ENCODE peak calls at places on chromosome 4, in five cellular contexts. A is fibroblast of lung, B is thoracic aorta, T is tibial artery, L is fibroblast of pulmonary artery. Y is an unnamed sample.
A peak's percentile ranks its signal among the peaks of the same experiment; 100 is the strongest.

GRCh38 chr4:178881937-178882336 is 1439.7 kb upstream of the AGA start:
- DNase-seq in T (no peak), B (no peak), L (no peak), A (no peak), Y (no peak)

GRCh38 chr4:60683953-60684352 is 516.2 kb upstream of the ADGRL3 start:
- DNase-seq in B (peak; percentile 6), T (no peak), L (peak; percentile 68), A (peak; percentile 87), Y (no peak)

GRCh38 chr4:128310266-128310697 is 22.7 kb upstream of the PGRMC2 start:
- DNase-seq in A (peak; percentile 63), T (no peak), L (peak; percentile 6), B (no peak), Y (peak; percentile 35)

GRCh38 chr4:187711586-187711985 is 284.0 kb upstream of the ZFP42 start:
- DNase-seq in L (no peak), A (no peak), T (no peak), B (no peak), Y (no peak)

GRCh38 chr4:15963568-15963967 is 593 bp upstream of the FGFBP2 start:
- DNase-seq in T (no peak), A (no peak), L (no peak), B (no peak), Y (no peak)

GRCh38 chr4:89598602-89599001 is 238.4 kb downstream of the SNCA start:
- DNase-seq in A (peak; percentile 48), B (no peak), L (peak; percentile 29), T (no peak), Y (no peak)

GRCh38 chr4:110268352-110268751 is 69.9 kb upstream of the ELOVL6 start:
- DNase-seq in B (no peak), A (no peak), T (no peak), L (no peak), Y (no peak)

GRCh38 chr4:150164956-150165355 is 86.7 kb downstream of the DCLK2 start:
- DNase-seq in T (no peak), B (no peak), A (no peak), L (no peak), Y (no peak)

GRCh38 chr4:82560853-82561744 is 689 bp downstream of the TMEM150C start:
- DNase-seq in A (no peak), L (no peak), B (no peak), T (no peak), Y (no peak)

GRCh38 chr4:153154010-153154975 is 50.0 kb upstream of the TRIM2 start:
- DNase-seq in B (no peak), A (peak; percentile 63), L (peak; percentile 59), T (no peak), Y (no peak)

GRCh38 chr4:88630756-88631155 is 38.5 kb downstream of the HERC3 start:
- DNase-seq in L (peak; percentile 72), T (no peak), A (peak; percentile 78), B (no peak), Y (no peak)

GRCh38 chr4:36471903-36472302 is 190.5 kb downstream of the DTHD1 start:
- DNase-seq in B (no peak), L (no peak), T (no peak), A (no peak), Y (no peak)

GRCh38 chr4:125529071-125529470 is 214.3 kb downstream of the FAT4 start:
- DNase-seq in B (no peak), T (no peak), L (peak; percentile 4), A (peak; percentile 35), Y (no peak)

GRCh38 chr4:77538574-77539157 is 67.0 kb upstream of the CXCL13 start:
- DNase-seq in A (peak; percentile 80), T (no peak), B (no peak), L (peak; percentile 40), Y (no peak)

GRCh38 chr4:123832173-123833026 is 435.8 kb downstream of the SPRY1 start:
- DNase-seq in T (peak; percentile 68), A (peak; percentile 99), L (peak; percentile 100), B (peak; percentile 26), Y (no peak)

GRCh38 chr4:152100378-152101201 is 339.8 kb upstream of the GATB start:
- DNase-seq in T (no peak), B (no peak), L (no peak), A (no peak), Y (no peak)

GRCh38 chr4:145153181-145153903 is 27.0 kb downstream of the OTUD4 start:
- DNase-seq in B (no peak), A (no peak), L (peak; percentile 43), T (no peak), Y (no peak)

GRCh38 chr4:141905751-141906150 is 269.4 kb downstream of the IL15 start:
- DNase-seq in A (peak; percentile 48), L (peak; percentile 50), T (no peak), B (no peak), Y (no peak)

GRCh38 chr4:76758996-76759395 is 138.9 kb downstream of the SOWAHB start:
- DNase-seq in T (no peak), A (no peak), B (no peak), L (no peak), Y (no peak)

GRCh38 chr4:124610214-124610613 is 102.3 kb downstream of the ANKRD50 start:
- DNase-seq in L (no peak), A (no peak), T (no peak), B (no peak), Y (no peak)

GRCh38 chr4:111209706-111210105 is 586.8 kb upstream of the PITX2 start:
- DNase-seq in B (no peak), A (no peak), L (no peak), T (no peak), Y (no peak)

GRCh38 chr4:27318740-27319139 is 458.1 kb downstream of the STIM2 start:
- DNase-seq in A (peak; percentile 12), B (no peak), T (no peak), L (peak; percentile 35), Y (peak; percentile 6)

GRCh38 chr4:116361782-116362181 is 723.6 kb downstream of the TRAM1L1 start:
- DNase-seq in A (no peak), B (no peak), L (peak; percentile 1), T (no peak), Y (no peak)

GRCh38 chr4:6892190-6892908 is 17.3 kb upstream of the TBC1D14 start:
- DNase-seq in L (peak; percentile 56), A (peak; percentile 71), T (no peak), B (no peak), Y (no peak)

GRCh38 chr4:108168213-108168671 is 490 bp downstream of the LEF1 start:
- DNase-seq in L (peak; percentile 17), B (no peak), T (no peak), A (peak; percentile 49), Y (no peak)

GRCh38 chr4:146638801-146639351 is at the start of gene POU4F2:
- DNase-seq in L (peak; percentile 13), A (no peak), B (no peak), T (no peak), Y (no peak)

GRCh38 chr4:121375262-121375661 is 5.6 kb downstream of the QRFPR start:
- DNase-seq in T (no peak), B (no peak), A (peak; percentile 55), L (peak; percentile 76), Y (no peak)

GRCh38 chr4:7649741-7650531 is 215.2 kb upstream of the PSAPL1 start:
- DNase-seq in A (peak; percentile 67), T (no peak), B (no peak), L (peak; percentile 58), Y (no peak)

DNA sequence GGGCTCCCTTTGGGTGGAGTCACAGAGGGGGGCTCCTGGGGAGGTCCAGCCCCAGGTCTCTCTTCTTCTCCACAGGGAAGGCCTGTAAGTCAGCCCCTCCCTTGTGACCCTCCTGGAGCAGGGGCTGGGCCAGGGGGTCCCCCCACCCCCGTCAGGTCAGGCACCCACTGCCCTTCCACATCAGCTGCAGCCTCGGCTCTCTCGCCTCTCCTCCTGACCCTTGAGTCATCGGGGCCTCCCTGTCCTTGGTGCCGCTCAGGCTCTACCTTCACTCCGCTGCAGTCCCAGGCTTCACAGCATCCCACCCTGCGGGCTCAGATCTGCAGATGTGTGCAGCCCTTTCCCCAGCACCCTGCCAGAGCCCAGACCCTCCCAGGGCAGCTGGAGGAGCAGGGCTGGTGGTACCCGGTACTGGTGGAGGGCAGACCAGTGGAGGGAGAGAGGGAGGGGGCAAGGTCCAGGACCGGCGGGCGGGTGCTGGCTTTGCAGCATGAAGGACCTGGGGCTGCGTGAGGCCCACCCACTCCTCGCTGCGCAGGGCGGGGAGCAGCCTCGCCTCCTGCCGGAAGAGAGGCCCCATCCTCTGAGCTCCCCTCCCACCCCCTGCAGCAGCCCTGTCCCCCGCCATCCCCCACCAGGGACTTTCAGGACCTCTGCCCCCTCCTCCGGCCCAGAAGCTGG is 117.1 kb downstream of the FAM53A start:
- DNase-seq in A (no peak), L (no peak), T (peak; percentile 62), B (no peak), Y (peak; percentile 8)
- H3K4me3 ChIP-seq in A (no peak overlapping the region), L (no peak overlapping the region), T (no peak overlapping the region), B (no peak overlapping the region), Y (no peak overlapping the region)

GRCh38 chr4:102663073-102663472 is 97.7 kb downstream of the MANBA start:
- DNase-seq in A (peak; percentile 38), B (no peak), T (no peak), L (peak; percentile 67), Y (no peak)

DNA sequence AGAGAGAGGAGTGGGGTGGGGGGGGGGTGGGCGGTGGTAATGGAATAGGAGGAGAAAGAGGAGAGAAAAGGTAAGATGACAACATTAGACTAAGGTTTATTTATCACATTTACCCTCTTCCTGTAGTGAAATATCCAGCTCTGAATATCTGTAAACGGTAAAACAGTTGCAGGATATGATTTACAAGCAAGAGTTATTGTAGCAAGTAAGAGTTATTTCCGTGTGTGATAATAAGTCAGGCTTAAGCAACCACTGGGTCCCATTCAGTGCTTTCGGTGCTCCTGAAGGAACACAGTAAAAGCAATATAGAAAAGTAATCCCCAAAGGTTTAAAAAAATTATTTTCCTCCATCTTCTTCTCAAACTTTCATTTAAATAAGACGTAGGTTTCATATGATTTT is 103.6 kb downstream of the MANBA start:
- DNase-seq in L (no peak), A (no peak), B (no peak), T (no peak), Y (no peak)
- H3K4me3 ChIP-seq in L (no peak overlapping the region), A (no peak overlapping the region), B (no peak overlapping the region), T (no peak overlapping the region), Y (no peak overlapping the region)

GRCh38 chr4:143335979-143336827 is 473 bp upstream of the GAB1 start:
- DNase-seq in A (peak; percentile 94), T (peak; percentile 95), L (peak; percentile 93), B (peak; percentile 77), Y (peak; percentile 91)

GRCh38 chr4:143337600-143338287 is 1.1 kb downstream of the GAB1 start:
- DNase-seq in T (peak; percentile 83), A (peak; percentile 67), L (peak; percentile 50), B (no peak), Y (peak; percentile 59)

GRCh38 chr4:143336828-143337599 is at the start of gene GAB1:
- DNase-seq in T (peak; percentile 92), L (peak; percentile 82), B (peak; percentile 46), A (peak; percentile 85), Y (peak; percentile 80)

GRCh38 chr4:143339497-143339896 is 2.8 kb downstream of the GAB1 start:
- DNase-seq in L (no peak), T (no peak), B (no peak), A (no peak), Y (no peak)

DNA sequence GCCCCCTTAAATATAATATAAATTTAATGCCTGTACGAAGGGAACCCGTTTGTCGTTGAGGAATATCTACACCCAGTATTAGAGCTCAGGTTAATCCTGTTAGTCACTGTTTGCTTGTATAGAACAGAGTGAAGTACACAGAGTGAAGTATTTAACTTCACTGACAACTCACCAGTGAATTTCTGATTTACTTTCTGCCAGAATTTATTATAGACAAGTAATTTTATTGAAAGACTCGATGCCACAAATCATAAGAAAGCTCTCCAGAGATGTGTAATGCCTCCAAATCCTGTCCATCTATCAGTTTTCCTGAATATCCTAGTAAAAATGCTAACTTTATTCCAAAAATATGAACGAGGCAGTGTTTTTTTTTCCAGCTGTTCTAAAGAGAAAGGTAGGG is 1.6 kb downstream of the GAB1 start:
- DNase-seq in B (no peak), A (no peak), T (no peak), L (no peak), Y (no peak)
- H3K4me3 ChIP-seq in B (peak overlapping the region; percentile 89), A (peak overlapping the region; percentile 83), T (peak overlapping the region; percentile 62), L (peak overlapping the region; percentile 80), Y (peak overlapping the region; percentile 82)

GRCh38 chr4:12852338-12853307 is 631.5 kb downstream of the RAB28 start:
- DNase-seq in B (no peak), L (peak; percentile 81), A (peak; percentile 74), T (no peak), Y (no peak)
- H3K4me3 ChIP-seq in B (no peak overlapping the region), L (no peak overlapping the region), A (no peak overlapping the region), T (no peak overlapping the region), Y (no peak overlapping the region)